ENCODE peak calls at places on chromosomes 5 and 9, in four cellular contexts. One of them, this sample, is unnamed.

GRCh38 chr9:134204041-134204440 is 39.7 kb upstream of the RNU6ATAC start:
- DNase-seq in GM12878: no peak
- DNase-seq in K562: no peak
- DNase-seq in WTC11: no peak
- DNase-seq in this sample: no peak

GRCh38 chr9:34025062-34025461 is 23.6 kb downstream of the UBAP2 start:
- DNase-seq in K562: no peak
- DNase-seq in GM12878: no peak
- DNase-seq in WTC11: no peak
- DNase-seq in this sample: no peak

GRCh38 chr5:173302546-173303155 is 25.6 kb downstream of the STC2 start:
- DNase-seq in K562: peak; percentile 57
- DNase-seq in WTC11: no peak
- DNase-seq in GM12878: no peak
- DNase-seq in this sample: peak; percentile 44

GRCh38 chr9:138117836-138118235 is 240.3 kb downstream of the CACNA1B start:
- DNase-seq in K562: no peak
- DNase-seq in WTC11: no peak
- DNase-seq in GM12878: no peak
- DNase-seq in this sample: no peak

GRCh38 chr5:89844548-89844947 is 565.0 kb downstream of the CETN3 start:
- DNase-seq in WTC11: peak; percentile 19
- DNase-seq in GM12878: no peak
- DNase-seq in K562: no peak
- DNase-seq in this sample: no peak

GRCh38 chr5:72407541-72407940 is 87.4 kb downstream of the PTCD2 start:
- DNase-seq in GM12878: no peak
- DNase-seq in WTC11: no peak
- DNase-seq in K562: no peak
- DNase-seq in this sample: no peak

GRCh38 chr5:14965815-14966214 is 94.2 kb upstream of the ANKH start:
- DNase-seq in GM12878: no peak
- DNase-seq in K562: no peak
- DNase-seq in WTC11: no peak
- DNase-seq in this sample: no peak

GRCh38 chr9:109381011-109381729 is 60.3 kb upstream of the EPB41L4B start:
- DNase-seq in WTC11: no peak
- DNase-seq in GM12878: no peak
- DNase-seq in K562: no peak
- DNase-seq in this sample: peak; percentile 38

GRCh38 chr5:132087176-132087575 is 13.6 kb downstream of the CSF2 start:
- DNase-seq in GM12878: no peak
- DNase-seq in K562: no peak
- DNase-seq in WTC11: no peak
- DNase-seq in this sample: no peak

GRCh38 chr5:80654054-80654390 is 430 bp upstream of the MSH3 start:
- DNase-seq in GM12878: no peak
- DNase-seq in WTC11: no peak
- DNase-seq in K562: peak; percentile 48
- DNase-seq in this sample: peak; percentile 20

GRCh38 chr5:171483453-171484177 is 64.2 kb downstream of the FGF18 start:
- DNase-seq in GM12878: no peak
- DNase-seq in K562: no peak
- DNase-seq in WTC11: no peak
- DNase-seq in this sample: no peak

GRCh38 chr5:142097681-142098080 is 10.9 kb upstream of the NDFIP1 start:
- DNase-seq in WTC11: no peak
- DNase-seq in GM12878: no peak
- DNase-seq in K562: no peak
- DNase-seq in this sample: no peak

GRCh38 chr5:142096382-142096781 is 12.2 kb upstream of the NDFIP1 start:
- DNase-seq in WTC11: no peak
- DNase-seq in GM12878: no peak
- DNase-seq in K562: no peak
- DNase-seq in this sample: no peak

GRCh38 chr5:142095035-142095434 is 13.5 kb upstream of the NDFIP1 start:
- DNase-seq in GM12878: no peak
- DNase-seq in WTC11: no peak
- DNase-seq in K562: no peak
- DNase-seq in this sample: no peak

GRCh38 chr5:142098275-142098674 is 10.3 kb upstream of the NDFIP1 start:
- DNase-seq in GM12878: no peak
- DNase-seq in WTC11: no peak
- DNase-seq in K562: no peak
- DNase-seq in this sample: no peak

GRCh38 chr5:142095651-142096330 is 12.8 kb upstream of the NDFIP1 start:
- DNase-seq in K562: no peak
- DNase-seq in GM12878: peak; percentile 8
- DNase-seq in WTC11: no peak
- DNase-seq in this sample: no peak
- TF ChIP-seq CREM in K562: no peak
- TF ChIP-seq CREM in GM12878: no peak
- TF ChIP-seq CREM in WTC11: no peak
- TF ChIP-seq CREM in this sample: no peak

GRCh38 chr5:95533761-95534160 is 21.0 kb downstream of the SKIC3 start:
- DNase-seq in GM12878: no peak
- DNase-seq in K562: no peak
- DNase-seq in WTC11: no peak
- DNase-seq in this sample: no peak

GRCh38 chr5:95531491-95531890 is 23.3 kb downstream of the SKIC3 start:
- DNase-seq in WTC11: no peak
- DNase-seq in GM12878: no peak
- DNase-seq in K562: no peak
- DNase-seq in this sample: no peak

GRCh38 chr5:95532415-95532814 is 22.4 kb downstream of the SKIC3 start:
- DNase-seq in WTC11: no peak
- DNase-seq in K562: no peak
- DNase-seq in GM12878: no peak
- DNase-seq in this sample: no peak

GRCh38 chr5:95530441-95530840 is 24.3 kb downstream of the SKIC3 start:
- DNase-seq in K562: no peak
- DNase-seq in GM12878: no peak
- DNase-seq in WTC11: no peak
- DNase-seq in this sample: no peak

GRCh38 chr5:95533106-95533505 is 21.7 kb downstream of the SKIC3 start:
- DNase-seq in K562: no peak
- DNase-seq in GM12878: no peak
- DNase-seq in WTC11: no peak
- DNase-seq in this sample: no peak
- TF ChIP-seq CREM in K562: no peak
- TF ChIP-seq CREM in GM12878: no peak
- TF ChIP-seq CREM in WTC11: no peak
- TF ChIP-seq CREM in this sample: no peak

GRCh38 chr5:6607559-6607936 is 25.3 kb downstream of the NSUN2 start:
- DNase-seq in K562: no peak
- DNase-seq in GM12878: no peak
- DNase-seq in WTC11: no peak
- DNase-seq in this sample: no peak

GRCh38 chr5:6606884-6607558 is 25.8 kb downstream of the NSUN2 start:
- DNase-seq in K562: no peak
- DNase-seq in GM12878: no peak
- DNase-seq in WTC11: no peak
- DNase-seq in this sample: no peak

GRCh38 chr5:6616632-6617031 is 16.2 kb downstream of the NSUN2 start:
- DNase-seq in WTC11: no peak
- DNase-seq in K562: no peak
- DNase-seq in GM12878: no peak
- DNase-seq in this sample: no peak

GRCh38 chr5:6615416-6615815 is 17.4 kb downstream of the NSUN2 start:
- DNase-seq in WTC11: no peak
- DNase-seq in K562: no peak
- DNase-seq in GM12878: no peak
- DNase-seq in this sample: no peak

DNA sequence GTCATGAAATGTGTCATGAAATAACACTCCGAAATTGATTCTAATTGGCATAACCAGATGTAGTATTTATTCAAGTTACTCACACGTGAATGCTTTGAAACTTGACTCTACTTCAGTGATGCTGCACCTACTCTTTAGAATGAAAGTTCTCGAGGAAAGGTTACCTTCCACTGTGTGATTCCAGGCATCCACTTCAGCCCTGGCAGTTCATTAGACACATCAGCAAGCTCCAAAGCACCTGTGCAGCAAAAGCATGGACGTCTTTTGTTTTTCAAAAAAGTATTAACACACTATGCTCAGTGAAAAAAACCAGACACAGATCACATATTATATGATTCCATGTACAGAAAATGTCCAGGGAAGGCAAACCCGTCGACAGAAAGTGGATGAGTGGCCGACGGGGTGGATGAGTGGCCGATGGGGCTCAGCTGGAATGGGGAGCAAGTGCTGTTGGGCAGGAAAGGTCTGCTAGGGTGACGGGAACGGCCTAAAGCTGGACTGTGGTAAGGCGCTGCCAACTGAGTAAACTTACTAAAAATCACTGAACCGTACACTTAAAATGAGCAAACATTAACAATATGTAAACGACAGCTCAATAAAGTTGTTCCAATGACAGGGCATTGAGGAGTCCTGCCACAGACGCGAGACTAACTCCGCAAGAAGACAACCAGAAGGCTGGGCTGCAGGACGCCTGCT is 21.1 kb downstream of the NSUN2 start:
- DNase-seq in GM12878: no peak
- DNase-seq in WTC11: no peak
- DNase-seq in K562: no peak
- DNase-seq in this sample: no peak
- TF ChIP-seq CREM in GM12878: no peak
- TF ChIP-seq CREM in WTC11: no peak
- TF ChIP-seq CREM in K562: no peak
- TF ChIP-seq CREM in this sample: no peak

GRCh38 chr5:126961128-126961527 is 69.2 kb downstream of the MARCHF3 start:
- DNase-seq in GM12878: no peak
- DNase-seq in K562: no peak
- DNase-seq in WTC11: no peak
- DNase-seq in this sample: no peak

GRCh38 chr5:126963822-126964375 is 66.5 kb downstream of the MARCHF3 start:
- DNase-seq in GM12878: no peak
- DNase-seq in WTC11: no peak
- DNase-seq in K562: no peak
- DNase-seq in this sample: no peak

GRCh38 chr5:126959188-126959587 is 71.2 kb downstream of the MARCHF3 start:
- DNase-seq in WTC11: no peak
- DNase-seq in K562: no peak
- DNase-seq in GM12878: no peak
- DNase-seq in this sample: no peak

GRCh38 chr5:126965061-126965475 is 65.3 kb downstream of the MARCHF3 start:
- DNase-seq in K562: no peak
- DNase-seq in GM12878: peak; percentile 55
- DNase-seq in WTC11: no peak
- DNase-seq in this sample: no peak

GRCh38 chr5:126961702-126962101 is 68.7 kb downstream of the MARCHF3 start:
- DNase-seq in K562: no peak
- DNase-seq in GM12878: no peak
- DNase-seq in WTC11: no peak
- DNase-seq in this sample: no peak
- TF ChIP-seq CREM in K562: no peak
- TF ChIP-seq CREM in GM12878: no peak
- TF ChIP-seq CREM in WTC11: no peak
- TF ChIP-seq CREM in this sample: no peak

GRCh38 chr5:139969318-139969717 is 73.8 kb downstream of the NRG2 start:
- DNase-seq in WTC11: no peak
- DNase-seq in K562: no peak
- DNase-seq in GM12878: no peak
- DNase-seq in this sample: no peak

GRCh38 chr5:139966856-139967255 is 76.2 kb downstream of the NRG2 start:
- DNase-seq in GM12878: no peak
- DNase-seq in K562: no peak
- DNase-seq in WTC11: no peak
- DNase-seq in this sample: no peak

GRCh38 chr5:139964994-139965565 is 78.0 kb downstream of the NRG2 start:
- DNase-seq in K562: no peak
- DNase-seq in GM12878: no peak
- DNase-seq in WTC11: no peak
- DNase-seq in this sample: no peak

GRCh38 chr5:139968547-139969261 is 74.4 kb downstream of the NRG2 start:
- DNase-seq in K562: peak; percentile 91
- DNase-seq in GM12878: peak; percentile 43
- DNase-seq in WTC11: peak; percentile 97
- DNase-seq in this sample: peak; percentile 62

DNA sequence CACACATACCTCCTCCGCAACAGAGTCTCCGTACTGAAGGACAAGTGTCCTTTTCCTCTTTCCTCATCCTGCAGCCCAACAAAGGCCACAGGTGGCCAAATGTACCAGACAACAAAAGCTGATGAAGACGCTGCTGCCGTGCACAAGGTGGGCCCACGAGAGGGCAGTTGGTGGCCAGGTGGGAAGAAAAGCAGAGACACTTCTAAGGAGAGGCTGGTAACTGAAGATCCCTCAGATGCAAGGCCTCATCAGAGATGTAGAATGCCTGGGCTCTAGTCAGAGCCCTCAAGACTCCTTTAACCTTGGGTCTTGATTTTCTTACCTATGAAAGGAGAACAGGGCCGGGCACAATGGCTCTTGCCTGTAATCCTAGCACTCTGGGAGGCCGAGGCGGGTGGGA is 75.7 kb downstream of the NRG2 start:
- DNase-seq in WTC11: no peak
- DNase-seq in GM12878: no peak
- DNase-seq in K562: no peak
- DNase-seq in this sample: no peak
- TF ChIP-seq CREM in WTC11: no peak
- TF ChIP-seq CREM in GM12878: no peak
- TF ChIP-seq CREM in K562: no peak
- TF ChIP-seq CREM in this sample: no peak

GRCh38 chr5:57889558-57889957 is 406.9 kb upstream of the ACTBL2 start:
- DNase-seq in WTC11: no peak
- DNase-seq in GM12878: no peak
- DNase-seq in K562: no peak
- DNase-seq in this sample: peak; percentile 9
- TF ChIP-seq CREM in WTC11: no peak
- TF ChIP-seq CREM in GM12878: no peak
- TF ChIP-seq CREM in K562: no peak
- TF ChIP-seq CREM in this sample: no peak

DNA sequence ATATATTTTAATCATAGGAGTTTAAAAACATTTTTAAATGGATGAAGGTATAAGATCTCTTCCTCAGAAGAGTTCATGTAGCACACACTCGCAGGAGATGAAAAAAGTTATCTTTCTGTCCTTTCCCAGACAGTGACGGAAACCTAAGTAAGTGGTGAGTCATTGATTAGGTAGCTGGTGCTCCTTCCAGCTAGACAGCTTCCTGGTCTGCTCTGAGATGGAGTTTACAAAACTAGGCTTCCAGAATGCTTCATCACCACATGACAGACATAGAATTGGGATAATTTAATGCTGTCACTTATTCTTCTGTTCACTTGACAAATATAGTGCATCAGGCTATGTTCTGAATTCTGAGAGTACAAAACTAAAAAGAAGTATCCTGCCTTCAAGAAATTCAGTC is 2393.0 kb upstream of the C9orf72 start:
- DNase-seq in WTC11: no peak
- DNase-seq in GM12878: no peak
- DNase-seq in K562: no peak
- DNase-seq in this sample: no peak
- TF ChIP-seq CREM in WTC11: no peak
- TF ChIP-seq CREM in GM12878: no peak
- TF ChIP-seq CREM in K562: no peak
- TF ChIP-seq CREM in this sample: no peak